ENCODE peak calls at places on chromosome X, in eight cellular contexts. I, Q, R, O, D, P, F and X are unnamed samples. For H3K27me3, the result is how much of the 10 kb centered on the place peaks cover.

GRCh38 chrX:106726485-106727437 is at the start of gene RNF128:
- DNase-seq in I (no peak), Q (peak), R (no peak), O (no peak), D (peak), P (peak), F (peak), X (peak)

GRCh38 chrX:153336128-153336894 is 2.4 kb downstream of the ZNF275 start:
- DNase-seq in I (no peak), Q (no peak), R (no peak), O (no peak), D (no peak), P (no peak), F (no peak), X (no peak)

GRCh38 chrX:110086162-110086915 is 83.4 kb downstream of the TMEM164 start:
- DNase-seq in I (no peak), Q (no peak), R (no peak), O (no peak), D (no peak), P (peak), F (no peak), X (no peak)

GRCh38 chrX:43836435-43837184 is 45.6 kb downstream of the MAOB start:
- DNase-seq in I (no peak), Q (peak), R (no peak), O (no peak), D (no peak), P (peak), F (no peak), X (peak)

GRCh38 chrX:40646489-40647306 is 663 bp downstream of the CXorf38 start:
- DNase-seq in I (no peak), Q (peak), R (peak), O (peak), D (peak), P (peak), F (peak), X (peak)

GRCh38 chrX:3166670-3167455 is 125.6 kb downstream of the ARSF start:
- DNase-seq in I (no peak), Q (no peak), R (no peak), O (no peak), D (no peak), P (peak), F (no peak), X (no peak)

GRCh38 chrX:39764441-39764914 is 333.3 kb downstream of the BCOR start:
- DNase-seq in I (no peak), Q (no peak), R (no peak), O (no peak), D (no peak), P (peak), F (no peak), X (no peak)

GRCh38 chrX:110383414-110383813 is 24.8 kb downstream of the RTL9 start:
- DNase-seq in I (no peak), Q (no peak), R (no peak), O (no peak), D (no peak), P (peak), F (no peak), X (no peak)

GRCh38 chrX:100995469-100995868 is 26.0 kb downstream of the ARL13A start:
- DNase-seq in I (no peak), Q (no peak), R (no peak), O (no peak), D (no peak), P (peak), F (no peak), X (no peak)

DNA sequence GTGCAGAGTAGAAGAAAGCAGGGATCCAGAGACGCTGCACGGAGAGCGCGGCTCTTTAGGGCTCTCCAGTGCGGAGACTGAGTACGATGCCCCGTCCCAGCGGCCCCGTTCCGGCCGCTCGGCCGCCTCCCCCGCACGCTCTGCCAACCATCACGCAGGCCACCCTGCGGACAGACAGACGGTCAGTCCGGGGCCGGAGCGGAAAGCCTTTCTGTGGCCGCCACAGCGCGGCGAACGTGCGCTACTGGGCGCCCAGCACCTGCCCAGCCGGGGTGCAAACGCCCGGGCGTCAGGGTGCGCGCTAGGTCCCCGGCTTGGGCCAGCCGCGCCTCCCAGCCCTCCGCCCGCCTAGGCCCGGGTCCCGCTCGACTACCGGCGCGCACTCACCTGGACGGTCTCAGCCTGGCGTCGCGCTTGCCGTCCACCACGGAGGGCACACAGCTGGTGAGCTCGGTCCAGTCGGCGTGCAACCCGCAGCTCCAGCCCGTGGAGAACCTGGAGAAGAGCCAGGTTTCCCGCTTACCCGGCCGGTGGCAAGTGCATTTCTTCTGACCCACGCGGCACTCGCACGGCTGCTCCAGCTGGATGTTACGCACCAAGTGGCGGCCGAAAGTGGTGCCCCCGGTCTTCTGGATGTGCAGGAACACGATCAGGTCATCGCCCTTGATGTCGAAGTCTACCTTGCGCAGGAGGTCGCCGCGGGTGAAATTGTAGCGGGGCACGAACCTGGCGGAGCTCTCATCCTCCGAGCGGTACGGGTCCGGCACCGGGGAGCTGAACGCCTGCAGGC is 1.8 kb downstream of the HS6ST2 start:
- DNase-seq in I (no peak), Q (peak), R (no peak), O (no peak), D (peak), P (no peak), F (no peak), X (no peak)
- H3K27me3 ChIP-seq in I (under half), Q (half or more), R (under half), O (under half), D (under half), P (under half), F (under half), X (under half)

GRCh38 chrX:23505531-23506303 is 161.6 kb upstream of the PRDX4 start:
- DNase-seq in I (no peak), Q (peak), R (no peak), O (no peak), D (no peak), P (no peak), F (no peak), X (no peak)
- H3K27ac ChIP-seq in I (no peak), Q (peak), R (no peak), O (no peak), D (no peak), P (no peak), F (no peak), X (no peak)

GRCh38 chrX:13676885-13677284 is 12.0 kb upstream of the RAB9A start:
- DNase-seq in I (no peak), Q (no peak), R (no peak), O (no peak), D (no peak), P (no peak), F (no peak), X (no peak)

GRCh38 chrX:13684361-13684760 is 4.6 kb upstream of the RAB9A start:
- DNase-seq in I (no peak), Q (no peak), R (no peak), O (no peak), D (no peak), P (no peak), F (no peak), X (no peak)

GRCh38 chrX:13687203-13687602 is 1.7 kb upstream of the RAB9A start:
- DNase-seq in I (no peak), Q (no peak), R (no peak), O (no peak), D (no peak), P (no peak), F (no peak), X (no peak)

GRCh38 chrX:13685126-13685763 is 3.7 kb upstream of the RAB9A start:
- DNase-seq in I (no peak), Q (no peak), R (no peak), O (no peak), D (no peak), P (peak), F (no peak), X (no peak)

DNA sequence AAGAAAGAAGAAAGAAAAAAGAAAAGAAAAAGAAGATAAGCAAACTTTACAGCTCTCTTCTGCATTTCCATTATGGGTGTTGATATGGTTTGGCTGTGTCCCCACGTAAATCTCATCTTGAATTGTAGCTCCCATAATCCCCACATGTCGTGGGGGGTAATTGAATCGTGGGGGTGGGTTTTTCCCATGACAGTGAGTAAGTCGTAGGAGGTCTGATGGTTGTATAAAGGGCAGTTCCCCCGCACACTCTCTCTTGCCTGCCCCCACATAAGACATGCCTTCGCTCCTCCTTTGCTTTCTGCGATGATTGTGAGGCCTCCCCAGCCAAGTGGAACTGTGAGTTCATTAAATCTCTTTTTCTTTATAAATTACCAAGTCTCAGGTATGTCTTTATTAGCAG is 7.3 kb upstream of the RAB9A start:
- DNase-seq in I (no peak), Q (no peak), R (no peak), O (no peak), D (no peak), P (no peak), F (no peak), X (no peak)
- H3K27me3 ChIP-seq in I (under half), Q (under half), R (under half), O (under half), D (under half), P (under half), F (under half), X (under half)

GRCh38 chrX:113800955-113801354 is 782.9 kb upstream of the HTR2C start:
- DNase-seq in I (no peak), Q (no peak), R (no peak), O (no peak), D (no peak), P (no peak), F (no peak), X (no peak)

GRCh38 chrX:113802837-113803236 is 781.0 kb upstream of the HTR2C start:
- DNase-seq in I (no peak), Q (no peak), R (no peak), O (no peak), D (no peak), P (no peak), F (no peak), X (no peak)

GRCh38 chrX:113804293-113804692 is 779.6 kb upstream of the HTR2C start:
- DNase-seq in I (no peak), Q (peak), R (no peak), O (no peak), D (no peak), P (no peak), F (no peak), X (no peak)
- H3K27ac ChIP-seq in I (no peak), Q (peak), R (no peak), O (no peak), D (no peak), P (no peak), F (no peak), X (no peak)

DNA sequence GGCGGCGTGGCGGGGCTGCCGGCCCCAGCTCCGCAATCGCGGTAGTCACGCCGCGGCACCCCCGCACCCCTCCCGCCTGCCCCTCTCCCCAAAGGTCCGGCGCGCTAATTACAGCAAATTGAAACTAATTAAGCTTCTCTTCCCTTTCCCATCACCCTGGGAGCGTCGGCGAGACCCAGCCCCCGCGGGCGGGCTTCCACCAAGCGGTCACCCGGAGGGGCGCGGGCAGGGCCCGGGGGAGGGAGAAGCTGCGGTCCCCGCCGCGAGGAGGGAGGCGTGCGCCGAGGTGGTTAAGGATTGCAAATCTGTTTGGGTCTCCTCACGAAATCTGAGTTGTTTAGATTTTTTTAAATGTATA is 13.1 kb downstream of the ARX start:
- DNase-seq in I (no peak), Q (no peak), R (no peak), O (no peak), D (no peak), P (no peak), F (no peak), X (no peak)
- H3K27me3 ChIP-seq in I (under half), Q (half or more), R (under half), O (under half), D (half or more), P (half or more), F (under half), X (under half)

GRCh38 chrX:645024-645376 is 14.4 kb downstream of the SHOX start:
- DNase-seq in I (no peak), Q (peak), R (no peak), O (no peak), D (no peak), P (no peak), F (no peak), X (no peak)

GRCh38 chrX:646228-646495 is 15.6 kb downstream of the SHOX start:
- DNase-seq in I (no peak), Q (no peak), R (no peak), O (no peak), D (no peak), P (no peak), F (no peak), X (no peak)

GRCh38 chrX:649166-649565 is 18.6 kb downstream of the SHOX start:
- DNase-seq in I (no peak), Q (no peak), R (no peak), O (no peak), D (no peak), P (no peak), F (no peak), X (no peak)

GRCh38 chrX:644304-645023 is 13.9 kb downstream of the SHOX start:
- DNase-seq in I (no peak), Q (peak), R (no peak), O (no peak), D (no peak), P (no peak), F (no peak), X (no peak)

DNA sequence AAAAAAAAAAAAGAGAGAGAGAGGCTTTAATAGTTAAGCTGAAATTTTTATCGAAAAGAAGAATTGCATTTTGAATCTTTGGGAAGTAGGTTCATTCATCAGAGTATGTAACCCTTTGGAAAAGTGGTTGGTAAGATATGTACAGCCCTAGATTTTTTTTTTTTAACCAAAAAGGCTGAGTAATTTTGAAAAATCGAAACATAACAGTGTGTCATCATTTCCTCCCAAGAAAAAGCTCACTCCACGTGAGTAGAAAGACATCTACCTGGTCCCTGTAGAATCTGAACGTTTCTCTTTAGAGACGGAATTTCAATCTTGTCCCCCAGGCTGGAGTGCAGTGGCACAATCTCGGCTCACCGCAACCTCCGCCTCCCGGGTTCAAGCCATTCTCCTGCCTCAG is 16.2 kb downstream of the SHOX start:
- DNase-seq in I (no peak), Q (no peak), R (no peak), O (no peak), D (no peak), P (no peak), F (no peak), X (no peak)
- H3K27ac ChIP-seq in I (no peak), Q (no peak), R (no peak), O (no peak), D (no peak), P (no peak), F (no peak), X (no peak)

DNA sequence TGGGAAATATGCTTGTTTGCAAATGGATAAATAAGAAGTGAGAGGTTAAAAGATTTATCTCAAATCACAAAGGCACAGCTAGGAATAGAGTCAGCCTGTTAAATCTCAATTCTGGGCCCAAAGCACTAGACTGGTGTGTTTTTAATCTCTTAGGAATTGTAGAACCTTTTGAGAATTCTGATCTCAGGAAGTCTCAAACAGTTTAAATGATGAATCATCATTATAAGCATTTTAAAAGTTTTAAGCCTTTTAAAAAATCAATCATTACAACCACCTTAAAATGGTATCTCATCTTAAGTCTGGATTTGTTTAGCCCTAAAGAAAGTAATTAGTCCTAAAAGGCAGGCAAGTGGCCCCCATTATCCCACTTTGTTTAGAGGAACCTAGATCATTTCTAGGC is 17.8 kb downstream of the DGKK start:
- DNase-seq in I (no peak), Q (no peak), R (no peak), O (no peak), D (no peak), P (no peak), F (no peak), X (no peak)
- H3K27me3 ChIP-seq in I (under half), Q (under half), R (under half), O (under half), D (under half), P (under half), F (under half), X (under half)

GRCh38 chrX:27438937-27439336 is 24.2 kb downstream of the PPP4R3C start:
- DNase-seq in I (no peak), Q (no peak), R (no peak), O (no peak), D (no peak), P (no peak), F (no peak), X (no peak)

GRCh38 chrX:27445438-27445837 is 17.7 kb downstream of the PPP4R3C start:
- DNase-seq in I (no peak), Q (no peak), R (no peak), O (no peak), D (no peak), P (no peak), F (no peak), X (no peak)

GRCh38 chrX:27435031-27435430 is 28.1 kb downstream of the PPP4R3C start:
- DNase-seq in I (no peak), Q (no peak), R (no peak), O (no peak), D (no peak), P (no peak), F (no peak), X (no peak)

GRCh38 chrX:27444093-27444908 is 18.8 kb downstream of the PPP4R3C start:
- DNase-seq in I (no peak), Q (no peak), R (no peak), O (no peak), D (no peak), P (no peak), F (no peak), X (no peak)

DNA sequence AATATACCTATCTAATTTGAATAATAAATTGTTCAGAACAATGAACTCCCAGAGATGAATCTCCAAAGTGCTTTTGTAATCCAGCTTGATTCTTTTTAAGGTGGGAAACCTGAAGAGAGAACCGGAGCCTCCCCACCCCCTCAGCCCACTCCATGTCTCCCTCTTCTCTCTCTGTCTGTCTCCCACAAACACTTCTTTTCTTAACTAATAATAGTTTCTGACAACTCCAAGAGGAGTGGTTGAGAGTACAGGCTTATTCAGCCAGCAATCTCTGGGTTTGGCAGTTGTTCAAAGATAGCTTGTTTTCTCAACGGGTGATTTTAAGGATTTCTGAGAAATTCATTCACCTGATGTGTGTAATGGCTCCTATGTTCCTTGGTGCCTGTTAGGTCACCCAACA is 23.4 kb downstream of the PPP4R3C start:
- DNase-seq in I (no peak), Q (no peak), R (no peak), O (no peak), D (no peak), P (no peak), F (no peak), X (no peak)
- H3K27ac ChIP-seq in I (no peak), Q (no peak), R (no peak), O (no peak), D (no peak), P (no peak), F (no peak), X (no peak)